ENCODE peak calls at places on chromosomes 6 and 20, in seven cellular contexts. G is H1, V is GM12878, L is HepG2, B is HCT116, J is K562, N is SK-N-SH. W is an unnamed sample.

GRCh38 chr6:28531479-28532128 is 5.9 kb downstream of the GPX5 start:
- DNase-seq in V (no peak), N (no peak), B (no peak), G (no peak), J (peak), L (peak), W (no peak)

GRCh38 chr6:130843575-130844320 is 16.5 kb downstream of the SMLR1 start:
- DNase-seq in G (no peak), N (peak), B (peak), J (peak), V (peak), L (peak), W (peak)

GRCh38 chr20:10924628-10925266 is 250.9 kb upstream of the JAG1 start:
- DNase-seq in G (no peak), J (no peak), N (no peak), V (no peak), B (no peak), L (no peak), W (peak)

GRCh38 chr20:4022386-4023350 is 7.3 kb upstream of the RNF24 start:
- DNase-seq in G (no peak), V (no peak), J (no peak), L (no peak), N (no peak), B (no peak), W (no peak)

GRCh38 chr6:71602385-71602949 is 283.9 kb upstream of the RIMS1 start:
- DNase-seq in V (no peak), B (no peak), L (no peak), N (no peak), G (no peak), J (no peak), W (no peak)

GRCh38 chr6:2970034-2970685 is 1.2 kb downstream of the SERPINB6 start:
- DNase-seq in L (no peak), V (no peak), N (peak), J (peak), B (no peak), G (no peak), W (no peak)

GRCh38 chr6:130900913-130901312 is 73.7 kb downstream of the SMLR1 start:
- DNase-seq in J (no peak), B (peak), N (no peak), L (no peak), G (no peak), V (no peak), W (no peak)

GRCh38 chr6:24899647-24900325 is 36.0 kb downstream of the RIPOR2 start:
- DNase-seq in B (no peak), V (no peak), J (no peak), L (no peak), N (no peak), G (no peak), W (no peak)

DNA sequence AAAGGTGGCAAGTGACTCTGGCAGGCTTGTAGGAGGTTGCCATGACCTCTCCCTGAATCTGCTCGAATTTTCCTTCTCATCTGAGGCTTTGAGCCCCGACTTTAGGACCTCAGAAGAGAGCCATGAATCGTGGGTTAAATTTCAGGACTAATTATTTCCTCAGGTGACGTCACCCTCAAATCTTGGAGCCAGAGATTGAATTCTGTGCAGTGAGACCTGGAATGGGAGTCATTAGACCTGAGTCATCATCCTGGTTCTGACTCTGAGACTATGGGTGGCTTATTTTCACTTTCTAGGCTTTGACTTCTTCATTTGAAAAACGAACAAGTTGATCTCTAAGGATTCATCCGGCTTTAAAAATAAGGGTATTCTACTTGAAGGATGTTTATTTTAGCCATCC is 48.5 kb upstream of the PDYN start:
- DNase-seq in L (no peak), N (no peak), V (no peak), B (no peak), G (no peak), J (no peak), W (no peak)
- TF ChIP-seq JUND in L (no peak), N (no peak), V (no peak), B (no peak), G (no peak), J (no peak), W (no peak)

GRCh38 chr20:5508044-5508443 is 191.3 kb upstream of the PROKR2 start:
- DNase-seq in J (no peak), V (no peak), L (no peak), G (no peak), N (no peak), B (no peak), W (no peak)

GRCh38 chr20:5509803-5510202 is 193.0 kb upstream of the PROKR2 start:
- DNase-seq in G (no peak), N (no peak), J (no peak), L (no peak), B (no peak), V (no peak), W (no peak)

GRCh38 chr20:5504061-5504739 is 187.4 kb upstream of the PROKR2 start:
- DNase-seq in G (no peak), N (peak), J (peak), V (no peak), L (peak), B (no peak), W (no peak)
- TF ChIP-seq JUND in G (no peak), N (no peak), J (no peak), V (no peak), L (no peak), B (no peak), W (no peak)

GRCh38 chr6:140078552-140079126 is 704.2 kb upstream of the CITED2 start:
- DNase-seq in J (no peak), G (no peak), B (no peak), N (no peak), V (no peak), L (no peak), W (no peak)

GRCh38 chr6:140077712-140078551 is 703.5 kb upstream of the CITED2 start:
- DNase-seq in L (no peak), J (no peak), G (no peak), N (no peak), V (no peak), B (no peak), W (no peak)

GRCh38 chr6:140082867-140083297 is 708.4 kb upstream of the CITED2 start:
- DNase-seq in J (no peak), G (no peak), B (no peak), L (no peak), V (no peak), N (no peak), W (no peak)

GRCh38 chr6:140076078-140076477 is 701.6 kb upstream of the CITED2 start:
- DNase-seq in N (no peak), B (no peak), L (no peak), G (no peak), J (no peak), V (no peak), W (no peak)

DNA sequence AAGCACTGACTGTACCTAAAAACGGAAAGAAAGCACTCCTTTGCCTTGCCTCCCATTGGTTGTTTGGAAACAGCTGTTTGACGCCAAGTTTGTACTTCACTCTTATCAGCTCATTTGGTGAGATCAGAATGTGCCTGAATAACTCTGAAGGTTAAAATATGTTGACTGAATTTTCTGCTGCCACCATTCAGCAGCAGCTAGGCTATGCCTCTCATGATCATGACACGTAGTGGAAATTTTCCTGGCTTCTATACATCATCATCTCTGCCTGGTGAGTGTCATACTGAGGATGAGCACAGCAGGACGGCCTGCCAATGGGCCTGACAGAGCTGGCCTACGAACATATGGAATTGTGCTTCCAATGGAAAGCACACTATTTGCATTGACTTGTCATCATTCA is 704.9 kb upstream of the CITED2 start:
- DNase-seq in N (no peak), J (no peak), V (no peak), L (no peak), B (no peak), G (no peak), W (no peak)
- TF ChIP-seq JUND in N (no peak), J (no peak), V (no peak), L (no peak), B (no peak), G (no peak), W (no peak)

GRCh38 chr6:47651505-47651944 is 46.9 kb upstream of the ADGRF4 start:
- DNase-seq in V (no peak), J (no peak), B (no peak), N (no peak), G (no peak), L (no peak), W (no peak)
- TF ChIP-seq JUND in V (no peak), J (no peak), B (peak), N (no peak), G (no peak), L (no peak), W (no peak)

GRCh38 chr6:100267721-100268123 is 197.0 kb downstream of the SIM1 start:
- DNase-seq in L (no peak), B (no peak), N (no peak), V (no peak), J (no peak), G (no peak), W (no peak)
- TF ChIP-seq JUND in L (no peak), B (no peak), N (no peak), V (no peak), J (no peak), G (peak), W (no peak)

DNA sequence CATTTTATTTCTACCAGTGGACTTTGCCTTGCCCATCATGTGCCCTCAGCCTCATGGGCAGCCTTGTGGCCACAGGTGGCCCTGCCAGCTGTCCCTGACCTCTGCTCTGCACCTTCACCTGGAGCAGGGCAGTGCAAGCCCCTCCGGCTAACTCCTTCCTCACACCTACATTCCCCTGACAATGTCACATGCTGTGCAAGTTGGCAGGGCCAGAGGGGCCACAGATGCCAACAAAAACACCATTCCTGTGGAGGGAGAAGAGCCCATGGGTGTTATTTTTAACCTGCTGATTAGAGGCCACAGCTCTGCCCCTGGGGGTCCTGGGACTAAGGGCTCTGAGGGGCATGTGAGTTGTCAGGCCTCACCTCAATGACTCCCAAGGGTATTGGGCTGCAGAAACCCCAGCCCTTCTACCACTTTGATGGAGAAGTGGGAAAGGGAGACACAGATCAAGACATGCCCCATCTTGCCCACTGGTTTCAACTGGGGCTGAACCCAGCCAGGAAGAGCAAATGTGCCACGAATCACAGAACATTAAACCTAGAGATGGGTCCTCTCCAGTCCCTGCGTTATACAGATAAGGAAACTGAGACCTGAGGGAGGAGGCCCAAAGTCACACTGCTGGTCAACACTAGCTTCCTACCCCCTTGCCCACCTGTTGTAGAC is 65.0 kb downstream of the MRPL14 start:
- DNase-seq in L (no peak), J (no peak), V (no peak), G (no peak), B (no peak), N (no peak), W (no peak)
- TF ChIP-seq JUND in L (no peak), J (no peak), V (no peak), G (no peak), B (no peak), N (no peak), W (no peak)

DNA sequence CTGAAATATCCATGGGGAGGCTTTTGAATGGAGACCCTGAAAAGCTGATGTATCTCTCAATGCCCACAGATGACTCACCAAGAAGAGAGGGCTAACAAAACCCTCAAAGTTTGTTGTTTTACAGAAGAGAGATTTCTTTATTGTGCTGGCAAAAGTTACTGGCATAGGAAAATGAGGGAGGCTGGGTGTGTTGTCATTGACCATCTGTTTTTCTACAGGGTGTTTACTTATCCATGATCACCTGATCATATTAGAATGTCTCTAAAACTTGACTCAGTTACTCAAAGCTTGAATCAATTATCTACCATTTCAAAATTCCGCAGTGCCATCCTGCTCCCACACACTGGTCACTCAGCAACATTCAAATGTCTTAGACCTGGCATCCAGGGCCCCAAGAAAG is 9.8 kb downstream of the NCOA6 start:
- DNase-seq in J (no peak), G (no peak), N (no peak), L (no peak), B (no peak), V (no peak), W (no peak)
- TF ChIP-seq JUND in J (no peak), G (no peak), N (no peak), L (no peak), B (no peak), V (no peak), W (no peak)